ENCODE peak calls at places on chromosomes 7 and 10, in nine cellular contexts. Q is non-pigmented ciliary epithelial cell; F is activated CD8-positive, alpha-beta memory T cell treated with anti-CD3 and anti-CD28 coated beads for 1 hour; R is heart right ventricle; N is NCI-H2081; W is memory B cell; V is EL; H is A172; B is activated naive CD8-positive, alpha-beta T cell treated with anti-CD3 and anti-CD28 coated beads for 36 hours. K is an unnamed sample.

GRCh38 chr7:516606-517456 is 2.8 kb downstream of the PDGFA start:
- DNase-seq in R (peak), N (no peak), B (peak), W (no peak), F (no peak), Q (no peak), H (peak), V (peak), K (no peak)

GRCh38 chr7:28767356-28767755 is 190.8 kb downstream of the TRIL start:
- DNase-seq in B (no peak), Q (no peak), H (no peak), W (no peak), F (no peak), V (no peak), N (no peak), R (no peak), K (no peak)

GRCh38 chr10:15339857-15340256 is 31.2 kb downstream of the FAM171A1 start:
- DNase-seq in V (no peak), N (no peak), W (no peak), H (no peak), B (no peak), R (no peak), Q (no peak), F (no peak), K (no peak)

GRCh38 chr10:122280156-122280555 is 9.1 kb downstream of the BTBD16 start:
- DNase-seq in N (no peak), H (no peak), V (no peak), R (no peak), Q (no peak), W (no peak), F (no peak), B (no peak), K (no peak)

GRCh38 chr10:106713846-106714245 is 450.7 kb downstream of the SORCS1 start:
- DNase-seq in H (no peak), N (no peak), F (no peak), B (no peak), Q (no peak), V (no peak), W (no peak), R (no peak), K (no peak)

GRCh38 chr10:110105873-110106272 is 98.1 kb downstream of the ADD3 start:
- DNase-seq in N (no peak), H (no peak), W (no peak), F (no peak), Q (no peak), V (no peak), B (no peak), R (no peak), K (no peak)

GRCh38 chr10:101901340-101901739 is 57.7 kb upstream of the KCNIP2 start:
- DNase-seq in B (no peak), F (no peak), Q (no peak), N (peak), W (peak), H (no peak), V (no peak), R (no peak), K (no peak)

GRCh38 chr7:101945034-101945758 is 127.8 kb downstream of the CUX1 start:
- DNase-seq in R (no peak), N (no peak), W (no peak), B (no peak), F (no peak), H (no peak), Q (no peak), V (no peak), K (no peak)

GRCh38 chr7:139739863-139740597 is 37.8 kb downstream of the HIPK2 start:
- DNase-seq in N (peak), Q (no peak), W (no peak), V (no peak), B (no peak), F (no peak), R (peak), H (no peak), K (no peak)

GRCh38 chr10:44376504-44377099 is 8.3 kb downstream of the CXCL12 start:
- DNase-seq in W (no peak), H (peak), F (no peak), Q (no peak), B (no peak), R (no peak), V (peak), N (no peak), K (no peak)

GRCh38 chr10:71708301-71708703 is 11.3 kb downstream of the C10orf105 start:
- DNase-seq in F (no peak), H (peak), W (peak), Q (no peak), B (peak), N (peak), V (peak), R (peak), K (peak)

GRCh38 chr7:128164955-128165670 is 76.0 kb upstream of the LEP start:
- DNase-seq in W (no peak), H (no peak), R (no peak), B (no peak), N (no peak), Q (no peak), V (no peak), F (no peak), K (no peak)

GRCh38 chr10:11146402-11147171 is 128.9 kb downstream of the CELF2 start:
- DNase-seq in W (no peak), N (no peak), Q (no peak), F (no peak), R (no peak), B (no peak), V (peak), H (no peak), K (no peak)

GRCh38 chr7:70053421-70053820 is 455.1 kb downstream of the AUTS2 start:
- DNase-seq in Q (no peak), R (no peak), B (no peak), W (no peak), F (no peak), N (no peak), H (no peak), V (no peak), K (no peak)

GRCh38 chr7:104922187-104923009 is 91.6 kb upstream of the KMT2E start:
- DNase-seq in Q (no peak), H (no peak), V (peak), W (no peak), F (no peak), R (no peak), N (no peak), B (no peak), K (no peak)

GRCh38 chr7:474605-475424 is 44.8 kb downstream of the PDGFA start:
- DNase-seq in F (no peak), B (no peak), H (no peak), W (no peak), V (no peak), N (no peak), R (no peak), Q (no peak), K (no peak)

GRCh38 chr10:84342584-84342983 is 14.2 kb downstream of the CCSER2 start:
- DNase-seq in H (no peak), W (no peak), B (no peak), N (no peak), Q (no peak), F (no peak), V (no peak), R (no peak), K (no peak)

GRCh38 chr10:119454990-119455389 is 87.5 kb downstream of the RGS10 start:
- DNase-seq in W (no peak), N (no peak), B (no peak), Q (no peak), R (no peak), H (no peak), F (no peak), V (no peak), K (no peak)

GRCh38 chr10:120422459-120422858 is 34.6 kb upstream of the PLPP4 start:
- DNase-seq in W (no peak), H (peak), B (no peak), N (no peak), R (no peak), Q (peak), V (peak), F (no peak), K (no peak)

GRCh38 chr7:100266576-100267354 is 40.7 kb upstream of the SPDYE3 start:
- DNase-seq in Q (no peak), W (no peak), F (no peak), V (no peak), H (no peak), N (no peak), R (no peak), B (no peak), K (no peak)

GRCh38 chr10:127059314-127059713 is 137.1 kb downstream of the INSYN2A start:
- DNase-seq in F (no peak), B (no peak), Q (no peak), N (no peak), H (no peak), R (no peak), V (no peak), W (no peak), K (no peak)

GRCh38 chr7:44221231-44221791 is 20.5 kb downstream of the YKT6 start:
- DNase-seq in H (no peak), V (peak), R (peak), W (no peak), B (no peak), Q (no peak), N (no peak), F (no peak), K (no peak)

GRCh38 chr7:6636741-6637543 is at the start of gene ZNF316:
- DNase-seq in N (peak), R (peak), H (no peak), B (peak), Q (no peak), V (peak), F (no peak), W (peak), K (peak)

GRCh38 chr7:44711528-44711927 is 37.1 kb upstream of the ZMIZ2 start:
- DNase-seq in H (no peak), R (no peak), Q (no peak), F (no peak), B (no peak), W (no peak), N (no peak), V (no peak), K (no peak)

GRCh38 chr7:2510909-2511768 is 8.4 kb upstream of the LFNG start:
- DNase-seq in R (no peak), W (peak), V (no peak), Q (no peak), H (peak), B (peak), F (no peak), N (peak), K (peak)

GRCh38 chr7:155524018-155524556 is 22.3 kb downstream of the CNPY1 start:
- DNase-seq in F (no peak), Q (no peak), N (no peak), W (no peak), R (no peak), B (no peak), H (no peak), V (no peak), K (no peak)

GRCh38 chr10:1040133-1040532 is 8.8 kb downstream of the IDI1 start:
- DNase-seq in F (no peak), H (no peak), R (no peak), B (no peak), Q (no peak), W (no peak), V (no peak), N (no peak), K (no peak)

GRCh38 chr7:604884-605531 is 85.4 kb upstream of the PDGFA start:
- DNase-seq in V (no peak), H (no peak), Q (no peak), N (no peak), R (no peak), B (no peak), W (no peak), F (no peak), K (no peak)

GRCh38 chr10:35372329-35372728 is 36.0 kb downstream of the CCNY start:
- DNase-seq in Q (no peak), F (no peak), R (peak), B (no peak), H (no peak), N (no peak), W (no peak), V (peak), K (no peak)

GRCh38 chr7:132081686-132082085 is 494.6 kb downstream of the PLXNA4 start:
- DNase-seq in H (no peak), Q (no peak), R (no peak), F (no peak), W (no peak), V (no peak), N (no peak), B (no peak), K (no peak)

GRCh38 chr10:3107426-3107961 is 40.1 kb downstream of the PFKP start:
- DNase-seq in R (peak), Q (peak), B (no peak), H (peak), V (peak), W (no peak), N (no peak), F (no peak), K (no peak)

GRCh38 chr10:5219262-5219661 is 22.6 kb downstream of the AKR1C4 start:
- DNase-seq in F (no peak), H (no peak), B (no peak), W (no peak), V (no peak), Q (no peak), R (no peak), N (no peak), K (no peak)

GRCh38 chr7:1781369-1781768 is 111.3 kb downstream of the ELFN1 start:
- DNase-seq in V (no peak), F (no peak), N (no peak), R (no peak), H (no peak), B (no peak), W (no peak), Q (no peak), K (no peak)

GRCh38 chr10:30447125-30447799 is 13.3 kb downstream of the MAP3K8 start:
- DNase-seq in H (no peak), N (no peak), W (no peak), R (no peak), F (no peak), B (no peak), V (peak), Q (peak), K (no peak)

GRCh38 chr7:39888171-39888853 is 61.7 kb upstream of the CDK13 start:
- DNase-seq in N (no peak), W (no peak), H (no peak), Q (no peak), F (no peak), V (no peak), B (no peak), R (no peak), K (no peak)

GRCh38 chr7:28926871-28927597 is 31.1 kb downstream of the TRIL start:
- DNase-seq in H (peak), R (peak), W (peak), B (peak), F (no peak), V (peak), Q (peak), N (peak), K (peak)

GRCh38 chr10:50470798-50471582 is 152.8 kb downstream of the SGMS1 start:
- DNase-seq in F (no peak), Q (no peak), N (no peak), R (no peak), H (peak), V (peak), W (no peak), B (no peak), K (no peak)

K was measured in T follicular helper cell.